ENCODE peak calls at places on chromosomes 4 and X, in seven cellular contexts. One of them, this sample, is unnamed.

GRCh38 chrX:129693343-129693742 is 38.6 kb upstream of the APLN start:
- DNase-seq in right atrium auricular region: no peak
- DNase-seq in stomach: no peak
- DNase-seq in neural progenitor cell: no peak
- DNase-seq in upper lobe of right lung: no peak
- DNase-seq in heart left ventricle: no peak
- DNase-seq in uterus: no peak
- DNase-seq in this sample: no peak

GRCh38 chr4:48853604-48854394 is 22.9 kb downstream of the OCIAD1 start:
- DNase-seq in heart left ventricle: no peak
- DNase-seq in right atrium auricular region: no peak
- DNase-seq in uterus: no peak
- DNase-seq in stomach: no peak
- DNase-seq in neural progenitor cell: no peak
- DNase-seq in upper lobe of right lung: no peak
- DNase-seq in this sample: no peak

GRCh38 chr4:102826105-102826889 is 1.1 kb downstream of the UBE2D3 start:
- DNase-seq in uterus: no peak
- DNase-seq in stomach: no peak
- DNase-seq in upper lobe of right lung: no peak
- DNase-seq in right atrium auricular region: no peak
- DNase-seq in neural progenitor cell: peak; percentile 41
- DNase-seq in heart left ventricle: no peak
- DNase-seq in this sample: no peak

GRCh38 chr4:55851885-55852284 is 1.6 kb upstream of the EXOC1 start:
- DNase-seq in neural progenitor cell: no peak
- DNase-seq in heart left ventricle: no peak
- DNase-seq in upper lobe of right lung: no peak
- DNase-seq in stomach: no peak
- DNase-seq in uterus: no peak
- DNase-seq in right atrium auricular region: no peak
- DNase-seq in this sample: no peak

GRCh38 chr4:159368320-159368719 is 265.4 kb downstream of the RAPGEF2 start:
- DNase-seq in upper lobe of right lung: no peak
- DNase-seq in right atrium auricular region: no peak
- DNase-seq in stomach: no peak
- DNase-seq in neural progenitor cell: no peak
- DNase-seq in heart left ventricle: no peak
- DNase-seq in uterus: no peak
- DNase-seq in this sample: no peak

GRCh38 chr4:189771696-189772361 is 168.8 kb upstream of the FRG1 start:
- DNase-seq in stomach: no peak
- DNase-seq in heart left ventricle: no peak
- DNase-seq in neural progenitor cell: no peak
- DNase-seq in upper lobe of right lung: no peak
- DNase-seq in uterus: no peak
- DNase-seq in right atrium auricular region: no peak
- DNase-seq in this sample: no peak

GRCh38 chr4:119284876-119285611 is 36.9 kb downstream of the FABP2 start:
- DNase-seq in neural progenitor cell: no peak
- DNase-seq in right atrium auricular region: no peak
- DNase-seq in uterus: no peak
- DNase-seq in stomach: no peak
- DNase-seq in heart left ventricle: no peak
- DNase-seq in upper lobe of right lung: no peak
- DNase-seq in this sample: no peak

GRCh38 chr4:1209821-1210220 is 37.4 kb upstream of the SPON2 start:
- DNase-seq in upper lobe of right lung: peak; percentile 74
- DNase-seq in heart left ventricle: peak; percentile 91
- DNase-seq in stomach: peak; percentile 52
- DNase-seq in right atrium auricular region: peak; percentile 92
- DNase-seq in uterus: peak; percentile 93
- DNase-seq in neural progenitor cell: no peak
- DNase-seq in this sample: peak; percentile 94

GRCh38 chr4:106868381-106869035 is 167.6 kb downstream of the DKK2 start:
- DNase-seq in neural progenitor cell: no peak
- DNase-seq in heart left ventricle: no peak
- DNase-seq in right atrium auricular region: no peak
- DNase-seq in upper lobe of right lung: no peak
- DNase-seq in stomach: no peak
- DNase-seq in uterus: no peak
- DNase-seq in this sample: no peak

GRCh38 chr4:153535735-153536494 is 69.8 kb downstream of the TMEM131L start:
- DNase-seq in upper lobe of right lung: no peak
- DNase-seq in neural progenitor cell: peak; percentile 39
- DNase-seq in heart left ventricle: no peak
- DNase-seq in uterus: no peak
- DNase-seq in stomach: no peak
- DNase-seq in right atrium auricular region: no peak
- DNase-seq in this sample: no peak

GRCh38 chr4:8854866-8855265 is 16.8 kb downstream of the HMX1 start:
- DNase-seq in right atrium auricular region: no peak
- DNase-seq in heart left ventricle: no peak
- DNase-seq in uterus: no peak
- DNase-seq in neural progenitor cell: no peak
- DNase-seq in upper lobe of right lung: no peak
- DNase-seq in stomach: no peak
- DNase-seq in this sample: no peak

GRCh38 chr4:125432078-125432477 is 117.3 kb downstream of the FAT4 start:
- DNase-seq in upper lobe of right lung: no peak
- DNase-seq in heart left ventricle: no peak
- DNase-seq in uterus: no peak
- DNase-seq in neural progenitor cell: peak; percentile 68
- DNase-seq in stomach: no peak
- DNase-seq in right atrium auricular region: no peak
- DNase-seq in this sample: no peak

GRCh38 chr4:112348488-112349158 is 51.5 kb downstream of the ALPK1 start:
- DNase-seq in upper lobe of right lung: peak; percentile 63
- DNase-seq in neural progenitor cell: peak; percentile 81
- DNase-seq in stomach: no peak
- DNase-seq in right atrium auricular region: peak; percentile 87
- DNase-seq in uterus: no peak
- DNase-seq in heart left ventricle: peak; percentile 73
- DNase-seq in this sample: peak; percentile 76

GRCh38 chrX:68060506-68061205 is 372.6 kb downstream of the OPHN1 start:
- DNase-seq in right atrium auricular region: no peak
- DNase-seq in neural progenitor cell: no peak
- DNase-seq in uterus: no peak
- DNase-seq in stomach: no peak
- DNase-seq in heart left ventricle: no peak
- DNase-seq in upper lobe of right lung: no peak
- DNase-seq in this sample: no peak

GRCh38 chrX:7606253-7606652 is 236.7 kb upstream of the VCX start:
- DNase-seq in stomach: no peak
- DNase-seq in right atrium auricular region: no peak
- DNase-seq in upper lobe of right lung: no peak
- DNase-seq in neural progenitor cell: no peak
- DNase-seq in heart left ventricle: no peak
- DNase-seq in uterus: no peak
- DNase-seq in this sample: no peak

DNA sequence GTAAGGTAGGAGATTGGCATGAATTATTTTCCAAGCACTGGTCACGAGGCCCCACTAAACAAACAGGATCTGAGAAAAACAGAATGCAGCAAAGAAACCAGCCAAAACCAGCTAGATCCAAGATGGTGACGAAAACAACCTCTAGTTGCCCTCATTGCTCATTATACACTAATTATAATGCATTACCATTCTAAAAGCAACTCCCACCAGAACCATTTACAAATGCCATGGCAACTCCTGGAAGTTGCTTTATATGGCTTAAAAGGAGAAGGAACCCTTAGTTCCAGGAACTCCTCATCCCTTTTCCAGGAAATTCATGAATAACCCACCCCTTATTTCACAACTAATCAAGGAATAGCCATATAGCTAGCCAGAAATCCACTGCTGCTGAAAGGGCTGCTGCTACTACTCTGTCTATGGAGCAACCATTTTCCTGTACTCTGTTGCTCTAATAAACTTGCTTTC is 69.3 kb downstream of the ABCB7 start:
- DNase-seq in heart left ventricle: no peak
- DNase-seq in upper lobe of right lung: no peak
- DNase-seq in uterus: no peak
- DNase-seq in right atrium auricular region: no peak
- DNase-seq in neural progenitor cell: no peak
- DNase-seq in stomach: peak; percentile 34
- DNase-seq in this sample: no peak
- H3K4me3 ChIP-seq in heart left ventricle: no peak overlapping the region
- H3K4me3 ChIP-seq in upper lobe of right lung: no peak overlapping the region
- H3K4me3 ChIP-seq in uterus: no peak overlapping the region
- H3K4me3 ChIP-seq in right atrium auricular region: no peak overlapping the region
- H3K4me3 ChIP-seq in neural progenitor cell: no peak overlapping the region
- H3K4me3 ChIP-seq in stomach: no peak overlapping the region
- H3K4me3 ChIP-seq in this sample: no peak overlapping the region

DNA sequence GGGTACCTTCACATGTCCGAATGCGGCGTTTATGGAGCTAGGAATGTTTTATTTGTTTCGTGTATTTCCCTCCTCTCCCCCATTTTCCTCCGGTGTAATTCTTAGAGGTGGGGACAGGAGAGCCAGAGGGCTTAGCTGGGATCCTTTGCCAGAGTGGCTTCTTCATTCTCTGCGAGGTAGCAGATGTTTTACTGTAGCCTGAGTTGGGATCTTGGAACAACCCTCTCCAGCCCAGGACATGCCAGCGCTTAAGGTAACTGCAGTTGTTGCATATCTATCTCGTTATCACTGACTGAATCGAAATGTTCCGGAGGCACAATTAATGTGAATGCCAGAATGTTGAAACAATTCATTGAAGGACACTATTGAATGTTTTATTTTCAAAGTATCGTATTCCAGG is 59.0 kb upstream of the DYNLT3 start:
- DNase-seq in uterus: no peak
- DNase-seq in right atrium auricular region: no peak
- DNase-seq in stomach: no peak
- DNase-seq in heart left ventricle: no peak
- DNase-seq in neural progenitor cell: no peak
- DNase-seq in upper lobe of right lung: no peak
- DNase-seq in this sample: no peak
- H3K4me3 ChIP-seq in uterus: peak overlapping the region; percentile 5
- H3K4me3 ChIP-seq in right atrium auricular region: no peak overlapping the region
- H3K4me3 ChIP-seq in stomach: peak overlapping the region; percentile 35
- H3K4me3 ChIP-seq in heart left ventricle: no peak overlapping the region
- H3K4me3 ChIP-seq in neural progenitor cell: peak overlapping the region; percentile 52
- H3K4me3 ChIP-seq in upper lobe of right lung: no peak overlapping the region
- H3K4me3 ChIP-seq in this sample: peak overlapping the region; percentile 48

DNA sequence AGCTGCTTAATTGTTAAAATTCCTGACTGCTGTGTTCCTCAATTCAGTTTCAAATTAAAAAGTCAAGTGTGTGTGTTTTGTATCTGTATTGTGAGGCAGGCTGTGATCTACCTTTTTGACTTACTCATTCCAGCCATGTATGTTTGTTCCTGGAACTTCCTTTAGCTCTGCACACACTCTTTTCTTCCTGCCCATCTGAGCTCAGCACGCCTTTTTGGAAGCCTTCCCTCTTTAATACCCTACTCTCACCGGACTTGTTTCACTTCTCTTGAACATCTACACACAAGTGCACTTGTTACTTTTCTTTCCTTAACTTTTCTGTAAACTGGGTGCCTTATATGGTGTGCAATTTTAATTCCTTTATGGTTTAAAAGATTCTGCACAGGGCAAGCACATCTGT is 66.3 kb upstream of the LIMCH1 start:
- DNase-seq in uterus: no peak
- DNase-seq in upper lobe of right lung: no peak
- DNase-seq in neural progenitor cell: no peak
- DNase-seq in stomach: no peak
- DNase-seq in heart left ventricle: no peak
- DNase-seq in right atrium auricular region: no peak
- DNase-seq in this sample: no peak
- H3K4me3 ChIP-seq in uterus: no peak overlapping the region
- H3K4me3 ChIP-seq in upper lobe of right lung: no peak overlapping the region
- H3K4me3 ChIP-seq in neural progenitor cell: no peak overlapping the region
- H3K4me3 ChIP-seq in stomach: no peak overlapping the region
- H3K4me3 ChIP-seq in heart left ventricle: no peak overlapping the region
- H3K4me3 ChIP-seq in right atrium auricular region: no peak overlapping the region
- H3K4me3 ChIP-seq in this sample: no peak overlapping the region

GRCh38 chrX:154445776-154446175 is 1.8 kb downstream of the FAM50A start:
- DNase-seq in right atrium auricular region: no peak
- DNase-seq in stomach: no peak
- DNase-seq in neural progenitor cell: no peak
- DNase-seq in upper lobe of right lung: no peak
- DNase-seq in heart left ventricle: no peak
- DNase-seq in uterus: no peak
- DNase-seq in this sample: peak; percentile 66
- H3K4me3 ChIP-seq in right atrium auricular region: no peak overlapping the region
- H3K4me3 ChIP-seq in stomach: no peak overlapping the region
- H3K4me3 ChIP-seq in neural progenitor cell: no peak overlapping the region
- H3K4me3 ChIP-seq in upper lobe of right lung: no peak overlapping the region
- H3K4me3 ChIP-seq in heart left ventricle: no peak overlapping the region
- H3K4me3 ChIP-seq in uterus: no peak overlapping the region
- H3K4me3 ChIP-seq in this sample: no peak overlapping the region

GRCh38 chr4:177485528-177485927 is 43.3 kb upstream of the AGA start:
- DNase-seq in neural progenitor cell: no peak
- DNase-seq in uterus: no peak
- DNase-seq in stomach: no peak
- DNase-seq in upper lobe of right lung: no peak
- DNase-seq in right atrium auricular region: no peak
- DNase-seq in heart left ventricle: no peak
- DNase-seq in this sample: no peak
- H3K4me3 ChIP-seq in neural progenitor cell: no peak overlapping the region
- H3K4me3 ChIP-seq in uterus: no peak overlapping the region
- H3K4me3 ChIP-seq in stomach: no peak overlapping the region
- H3K4me3 ChIP-seq in upper lobe of right lung: no peak overlapping the region
- H3K4me3 ChIP-seq in right atrium auricular region: no peak overlapping the region
- H3K4me3 ChIP-seq in heart left ventricle: no peak overlapping the region
- H3K4me3 ChIP-seq in this sample: no peak overlapping the region

GRCh38 chr4:59685626-59686025 is 1514.5 kb upstream of the ADGRL3 start:
- DNase-seq in stomach: no peak
- DNase-seq in neural progenitor cell: no peak
- DNase-seq in uterus: no peak
- DNase-seq in upper lobe of right lung: no peak
- DNase-seq in right atrium auricular region: no peak
- DNase-seq in heart left ventricle: no peak
- DNase-seq in this sample: no peak
- H3K4me3 ChIP-seq in stomach: no peak overlapping the region
- H3K4me3 ChIP-seq in neural progenitor cell: no peak overlapping the region
- H3K4me3 ChIP-seq in uterus: no peak overlapping the region
- H3K4me3 ChIP-seq in upper lobe of right lung: no peak overlapping the region
- H3K4me3 ChIP-seq in right atrium auricular region: no peak overlapping the region
- H3K4me3 ChIP-seq in heart left ventricle: no peak overlapping the region
- H3K4me3 ChIP-seq in this sample: no peak overlapping the region

DNA sequence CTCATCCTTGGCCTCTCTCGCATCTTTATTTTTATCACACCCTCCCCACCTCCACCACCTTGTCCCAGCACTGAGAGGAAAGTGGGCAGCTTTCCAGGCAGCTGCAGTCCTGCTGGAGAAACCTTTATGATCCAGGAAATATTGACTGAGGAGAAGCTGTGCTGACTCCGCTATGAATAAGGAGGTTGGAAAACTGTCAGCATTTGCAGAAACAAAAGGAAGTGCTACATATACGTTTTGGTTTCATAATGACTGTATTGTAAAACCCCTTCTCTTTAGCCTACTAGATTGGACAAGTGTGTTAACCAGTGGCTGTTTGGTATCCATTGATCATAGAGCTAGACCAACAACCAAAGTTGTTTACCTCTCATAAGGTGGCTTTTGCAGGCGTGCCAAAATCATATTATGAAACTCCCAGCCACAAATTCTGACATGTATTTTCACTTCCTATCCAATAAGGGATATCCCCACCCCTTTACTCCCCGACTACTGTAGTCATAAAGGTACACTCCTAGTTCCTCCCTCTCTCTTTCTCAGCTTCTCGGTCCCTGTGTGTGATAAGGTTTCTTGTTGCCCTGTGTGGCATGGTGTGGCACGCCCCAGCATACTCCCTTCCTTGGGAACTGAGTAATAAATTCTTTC is 88.4 kb downstream of the GPR143 start:
- DNase-seq in stomach: peak; percentile 37
- DNase-seq in uterus: peak; percentile 21
- DNase-seq in neural progenitor cell: no peak
- DNase-seq in heart left ventricle: peak; percentile 18
- DNase-seq in right atrium auricular region: no peak
- DNase-seq in upper lobe of right lung: no peak
- DNase-seq in this sample: no peak
- H3K4me3 ChIP-seq in stomach: no peak overlapping the region
- H3K4me3 ChIP-seq in uterus: no peak overlapping the region
- H3K4me3 ChIP-seq in neural progenitor cell: no peak overlapping the region
- H3K4me3 ChIP-seq in heart left ventricle: no peak overlapping the region
- H3K4me3 ChIP-seq in right atrium auricular region: no peak overlapping the region
- H3K4me3 ChIP-seq in upper lobe of right lung: no peak overlapping the region
- H3K4me3 ChIP-seq in this sample: no peak overlapping the region

This sample was measured in kidney.